ENCODE peak calls at places on chromosomes 3 and 15, in eight cellular contexts. S, C, H, A, O, G, I and D are unnamed samples.

GRCh38 chr3:63580151-63580550 is 72.3 kb upstream of the SNTN start:
- DNase-seq in S (no peak), C (no peak), H (no peak), A (no peak), O (no peak), G (no peak), I (no peak), D (no peak)

GRCh38 chr3:9179826-9180763 is 69.4 kb downstream of the SRGAP3 start:
- DNase-seq in S (no peak), C (no peak), H (no peak), A (no peak), O (no peak), G (no peak), I (no peak), D (no peak)

GRCh38 chr15:45023659-45024320 is 795 bp downstream of the SORD start:
- DNase-seq in S (no peak), C (no peak), H (peak), A (no peak), O (no peak), G (peak), I (no peak), D (peak)

GRCh38 chr15:82021021-82021420 is 24.8 kb downstream of the MEX3B start:
- DNase-seq in S (no peak), C (no peak), H (no peak), A (no peak), O (no peak), G (peak), I (no peak), D (peak)

GRCh38 chr15:93028111-93028631 is 60.8 kb downstream of the RGMA start:
- DNase-seq in S (no peak), C (peak), H (no peak), A (no peak), O (peak), G (no peak), I (no peak), D (peak)

GRCh38 chr3:193780810-193781472 is 187.9 kb downstream of the OPA1 start:
- DNase-seq in S (peak), C (no peak), H (peak), A (peak), O (peak), G (peak), I (peak), D (peak)

GRCh38 chr3:139629033-139629432 is 48.7 kb downstream of the NMNAT3 start:
- DNase-seq in S (no peak), C (no peak), H (peak), A (no peak), O (no peak), G (peak), I (no peak), D (peak)

GRCh38 chr15:42826251-42826890 is 89.4 kb upstream of the CDAN1 start:
- DNase-seq in S (no peak), C (no peak), H (peak), A (no peak), O (no peak), G (no peak), I (no peak), D (no peak)

GRCh38 chr15:93072440-93073394 is 16.3 kb downstream of the RGMA start:
- DNase-seq in S (peak), C (peak), H (peak), A (no peak), O (peak), G (peak), I (no peak), D (no peak)

GRCh38 chr3:25033407-25034029 is 394.5 kb upstream of the RARB start:
- DNase-seq in S (peak), C (no peak), H (peak), A (peak), O (no peak), G (peak), I (no peak), D (peak)

GRCh38 chr15:75153084-75153483 is 48.6 kb upstream of the C15orf39 start:
- DNase-seq in S (no peak), C (no peak), H (peak), A (no peak), O (no peak), G (peak), I (no peak), D (no peak)

GRCh38 chr15:89442671-89443307 is 53.6 kb downstream of the RHCG start:
- DNase-seq in S (peak), C (no peak), H (peak), A (peak), O (no peak), G (peak), I (no peak), D (peak)

GRCh38 chr15:94855409-94856266 is 624.3 kb downstream of the MCTP2 start:
- DNase-seq in S (no peak), C (no peak), H (no peak), A (no peak), O (no peak), G (no peak), I (no peak), D (no peak)

GRCh38 chr3:186476044-186476468 is 68.1 kb downstream of the CRYGS start:
- DNase-seq in S (no peak), C (no peak), H (no peak), A (no peak), O (no peak), G (no peak), I (no peak), D (no peak)

GRCh38 chr3:5195605-5196004 is 8.1 kb downstream of the EDEM1 start:
- DNase-seq in S (no peak), C (no peak), H (peak), A (no peak), O (no peak), G (no peak), I (no peak), D (no peak)

GRCh38 chr3:175184392-175184791 is 325.3 kb downstream of the NAALADL2 start:
- DNase-seq in S (no peak), C (no peak), H (no peak), A (no peak), O (no peak), G (no peak), I (no peak), D (no peak)

GRCh38 chr3:169244119-169244864 is 419.2 kb downstream of the MECOM start:
- DNase-seq in S (no peak), C (no peak), H (no peak), A (no peak), O (no peak), G (no peak), I (no peak), D (no peak)

GRCh38 chr15:92899910-92900711 is at the start of gene CHD2:
- DNase-seq in S (peak), C (no peak), H (peak), A (peak), O (peak), G (peak), I (no peak), D (peak)

GRCh38 chr3:71227344-71227743 is 356.2 kb downstream of the FOXP1 start:
- DNase-seq in S (no peak), C (no peak), H (no peak), A (no peak), O (no peak), G (no peak), I (no peak), D (no peak)

GRCh38 chr15:67065531-67066005 is at the start of gene SMAD3:
- DNase-seq in S (peak), C (peak), H (peak), A (peak), O (peak), G (no peak), I (peak), D (no peak)

GRCh38 chr15:92095691-92096090 is 242.2 kb downstream of the SLCO3A1 start:
- DNase-seq in S (no peak), C (no peak), H (no peak), A (no peak), O (no peak), G (no peak), I (no peak), D (no peak)

GRCh38 chr3:192866804-192867203 is 50.9 kb downstream of the MB21D2 start:
- DNase-seq in S (no peak), C (no peak), H (no peak), A (no peak), O (no peak), G (no peak), I (no peak), D (peak)

GRCh38 chr3:57068437-57069089 is 8.1 kb downstream of the SPATA12 start:
- DNase-seq in S (no peak), C (no peak), H (peak), A (no peak), O (peak), G (peak), I (peak), D (no peak)

GRCh38 chr3:63818282-63819150 is 583 bp upstream of the C3orf49 start:
- DNase-seq in S (peak), C (no peak), H (peak), A (peak), O (peak), G (peak), I (no peak), D (peak)